ENCODE peak calls at places on chromosome X, in six cellular contexts. S, Z, N, X, I and K are unnamed samples.

GRCh38 chrX:112642349-112642748 is 37.4 kb downstream of the LHFPL1 start:
- DNase-seq in X (peak; percentile 67), I (peak; percentile 7), S (no peak), Z (peak; percentile 29), N (peak; percentile 59), K (peak; percentile 0)

GRCh38 chrX:107659768-107660167 is 31.5 kb downstream of the PRPS1 start:
- DNase-seq in X (peak; percentile 53), Z (peak; percentile 50), N (peak; percentile 35), I (no peak), S (no peak), K (no peak)

GRCh38 chrX:107576841-107577240 is 51.5 kb upstream of the PRPS1 start:
- DNase-seq in Z (no peak), X (no peak), N (no peak), S (no peak), I (no peak), K (no peak)

GRCh38 chrX:122626871-122627270 is 557.2 kb upstream of the GRIA3 start:
- DNase-seq in I (no peak), N (no peak), Z (no peak), S (no peak), X (no peak), K (no peak)

GRCh38 chrX:140756948-140757347 is 47.4 kb downstream of the LINC00632 start:
- DNase-seq in S (no peak), N (peak; percentile 53), Z (no peak), X (no peak), I (no peak), K (no peak)

GRCh38 chrX:72045141-72045540 is 86.6 kb downstream of the RTL5 start:
- DNase-seq in X (no peak), I (no peak), S (no peak), N (no peak), Z (no peak), K (no peak)

GRCh38 chrX:119753639-119754257 is 4.6 kb upstream of the SOWAHD start:
- DNase-seq in I (no peak), N (no peak), Z (peak; percentile 80), X (peak; percentile 76), S (no peak), K (peak; percentile 61)

GRCh38 chrX:149114001-149114400 is 391.1 kb downstream of the IDS start:
- DNase-seq in N (no peak), Z (no peak), X (no peak), I (no peak), S (no peak), K (no peak)

GRCh38 chrX:113058634-113059033 is 218.0 kb upstream of the AMOT start:
- DNase-seq in Z (no peak), X (no peak), S (no peak), I (no peak), N (no peak), K (no peak)

GRCh38 chrX:41588271-41588670 is 100.5 kb upstream of the GPR34 start:
- DNase-seq in Z (no peak), S (no peak), N (no peak), I (no peak), X (no peak), K (no peak)

GRCh38 chrX:58025979-58026378 is 115.7 kb upstream of the ZXDA start:
- DNase-seq in Z (peak; percentile 30), I (peak; percentile 8), S (no peak), N (peak; percentile 30), X (peak; percentile 28), K (peak; percentile 1)

GRCh38 chrX:151680805-151681204 is 14.5 kb upstream of the PRRG3 start:
- DNase-seq in N (peak; percentile 73), Z (peak; percentile 44), I (no peak), X (peak; percentile 75), S (no peak), K (peak; percentile 6)

GRCh38 chrX:112834016-112834855 is 6.4 kb downstream of the AMOT start:
- DNase-seq in Z (no peak), S (no peak), N (no peak), X (no peak), I (no peak), K (no peak)

GRCh38 chrX:17413228-17413627 is 38.2 kb downstream of the NHS start:
- DNase-seq in Z (no peak), I (no peak), N (no peak), X (no peak), S (no peak), K (no peak)

GRCh38 chrX:17411189-17411588 is 36.2 kb downstream of the NHS start:
- DNase-seq in I (no peak), S (no peak), X (no peak), Z (no peak), N (no peak), K (no peak)

GRCh38 chrX:17414839-17415238 is 39.8 kb downstream of the NHS start:
- DNase-seq in S (no peak), X (peak; percentile 27), N (peak; percentile 36), I (peak; percentile 3), Z (no peak), K (no peak)

GRCh38 chrX:17414057-17414658 is 39.2 kb downstream of the NHS start:
- DNase-seq in X (no peak), I (no peak), Z (no peak), S (no peak), N (no peak), K (no peak)

GRCh38 chrX:17412692-17413091 is 37.7 kb downstream of the NHS start:
- DNase-seq in Z (no peak), X (no peak), N (no peak), I (no peak), S (no peak), K (no peak)
- H3K4me1 ChIP-seq in Z (no peaks in the 10 kb centered on the region), X (peaks cover 66% of the 10 kb centered on the region), N (no peaks in the 10 kb centered on the region), I (no peaks in the 10 kb centered on the region), S (peaks cover 21% of the 10 kb centered on the region), K (no peaks in the 10 kb centered on the region)

GRCh38 chrX:13007519-13008188 is 32.7 kb downstream of the TMSB4X start:
- DNase-seq in I (no peak), S (no peak), N (no peak), X (no peak), Z (no peak), K (no peak)
- H3K4me1 ChIP-seq in I (peaks cover 12% of the 10 kb centered on the region), S (peaks cover 18% of the 10 kb centered on the region), N (peaks cover 4% of the 10 kb centered on the region), X (peaks cover 4% of the 10 kb centered on the region), Z (peaks cover 68% of the 10 kb centered on the region), K (peaks cover 51% of the 10 kb centered on the region)

GRCh38 chrX:97045470-97045869 is 161.8 kb downstream of the RPA4 start:
- DNase-seq in X (no peak), N (no peak), S (no peak), Z (no peak), I (no peak), K (no peak)

GRCh38 chrX:97046861-97047260 is 163.2 kb downstream of the RPA4 start:
- DNase-seq in S (no peak), X (no peak), I (no peak), Z (no peak), N (no peak), K (no peak)

DNA sequence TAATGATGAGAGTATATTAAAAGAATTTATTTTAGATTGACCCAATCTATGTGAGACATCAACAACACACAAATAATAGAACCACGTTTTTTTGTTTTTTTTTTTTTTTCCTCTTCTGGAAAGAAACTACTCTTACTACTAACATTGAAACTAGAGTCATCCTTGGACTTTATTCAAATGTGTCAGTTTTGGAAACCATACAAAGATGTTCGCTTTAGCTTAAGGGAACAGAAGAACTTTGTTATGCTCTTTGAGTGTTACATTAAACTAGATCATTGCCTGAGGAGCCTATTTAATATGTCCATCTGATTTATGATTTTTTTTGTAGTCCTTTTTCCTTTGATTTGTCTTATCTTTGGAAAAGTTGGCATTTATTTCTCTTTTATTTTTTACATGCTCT is 166.7 kb downstream of the RPA4 start:
- DNase-seq in I (no peak), N (no peak), X (no peak), Z (no peak), S (no peak), K (no peak)
- H3K4me1 ChIP-seq in I (no peaks in the 10 kb centered on the region), N (no peaks in the 10 kb centered on the region), X (no peaks in the 10 kb centered on the region), Z (no peaks in the 10 kb centered on the region), S (no peaks in the 10 kb centered on the region), K (no peaks in the 10 kb centered on the region)

GRCh38 chrX:39810901-39811300 is 286.9 kb downstream of the BCOR start:
- DNase-seq in N (no peak), X (no peak), Z (no peak), I (no peak), S (no peak), K (no peak)
- H3K4me1 ChIP-seq in N (no peaks in the 10 kb centered on the region), X (peaks cover 14% of the 10 kb centered on the region), Z (peaks cover 4% of the 10 kb centered on the region), I (no peaks in the 10 kb centered on the region), S (peaks cover 3% of the 10 kb centered on the region), K (no peaks in the 10 kb centered on the region)

GRCh38 chrX:24405959-24406358 is 45.5 kb downstream of the SUPT20HL1 start:
- DNase-seq in X (no peak), I (no peak), S (no peak), N (no peak), Z (no peak), K (no peak)

GRCh38 chrX:24412637-24413363 is 52.3 kb upstream of the PDK3 start:
- DNase-seq in S (no peak), Z (no peak), I (no peak), X (no peak), N (no peak), K (no peak)

GRCh38 chrX:24415921-24416320 is 49.2 kb upstream of the PDK3 start:
- DNase-seq in I (no peak), S (no peak), Z (no peak), X (no peak), N (no peak), K (no peak)

DNA sequence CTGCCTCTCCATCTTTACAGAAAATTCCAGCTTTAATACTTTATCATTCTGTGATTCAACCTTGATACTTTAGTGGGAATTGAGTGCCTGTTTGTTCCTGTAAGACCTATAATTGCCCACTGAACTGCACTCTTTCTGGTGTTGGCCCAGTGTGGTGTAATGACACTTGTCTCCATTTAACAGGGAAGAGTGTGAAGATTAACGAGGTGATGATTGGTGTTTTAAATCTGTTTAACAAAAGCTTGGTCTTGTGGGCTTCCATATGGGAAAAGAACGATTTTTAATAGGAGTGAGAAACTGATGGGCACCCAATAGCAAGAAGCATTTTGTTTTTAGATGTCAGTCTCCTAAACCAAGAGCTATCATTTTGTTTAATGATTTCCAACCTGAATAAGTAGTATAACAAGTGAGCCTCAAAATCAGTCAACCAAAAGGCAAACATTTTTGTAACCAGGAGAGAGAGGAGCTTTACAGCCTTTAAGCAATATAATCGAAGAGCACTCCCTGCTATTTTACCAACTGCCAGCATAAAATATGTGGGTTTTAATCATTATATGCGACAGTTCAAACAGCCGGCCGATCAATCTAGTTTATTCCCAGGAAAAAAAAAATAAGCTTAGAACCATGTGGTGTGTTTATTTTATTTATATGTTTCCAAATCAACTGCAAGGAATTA is 50.2 kb downstream of the SUPT20HL1 start:
- DNase-seq in S (no peak), X (no peak), I (no peak), N (no peak), Z (no peak), K (no peak)
- H3K4me1 ChIP-seq in S (no peaks in the 10 kb centered on the region), X (no peaks in the 10 kb centered on the region), I (no peaks in the 10 kb centered on the region), N (no peaks in the 10 kb centered on the region), Z (no peaks in the 10 kb centered on the region), K (no peaks in the 10 kb centered on the region)

GRCh38 chrX:10110316-10110932 is 46.4 kb upstream of the CLCN4 start:
- DNase-seq in S (no peak), I (no peak), Z (no peak), X (no peak), N (no peak), K (no peak)
- H3K4me1 ChIP-seq in S (peaks cover 34% of the 10 kb centered on the region), I (peaks cover 29% of the 10 kb centered on the region), Z (peaks cover 76% of the 10 kb centered on the region), X (no peaks in the 10 kb centered on the region), N (no peaks in the 10 kb centered on the region), K (peaks cover 75% of the 10 kb centered on the region)